ENCODE peak calls at places on chromosome 6, in ten cellular contexts. F is HCT116; U is HFFc6; T is CD8-positive, alpha-beta T cell; O is MV-4-11; G is activated T-cell treated with anti-CD3 and anti-CD28 coated beads for 1 hour; Q is activated B cell treated with CpG ODN at 0.5 μM for 24 hours; B is posterior cingulate gyrus; V is ovary; R is NCI-H1092 treated with DMSO at 0.1 percent for 48 hours. A is an unnamed sample.

GRCh38 chr6:135270676-135271536 is 89.8 kb downstream of the MYB start:
- DNase-seq in F (no peak), O (no peak), Q (no peak), B (no peak), U (no peak), V (no peak), T (no peak), R (peak), G (no peak), A (no peak)

GRCh38 chr6:83431545-83432165 is 804 bp upstream of the ME1 start:
- DNase-seq in V (no peak), U (no peak), F (peak), Q (no peak), T (no peak), G (no peak), B (no peak), O (no peak), R (no peak), A (no peak)

GRCh38 chr6:46042355-46042999 is 26.8 kb upstream of the CLIC5 start:
- DNase-seq in Q (no peak), F (peak), B (no peak), V (no peak), G (no peak), T (no peak), O (peak), R (peak), U (peak), A (no peak)

GRCh38 chr6:164039954-164040375 is 625.4 kb downstream of the QKI start:
- DNase-seq in R (no peak), U (no peak), T (peak), O (no peak), G (no peak), V (peak), F (no peak), B (no peak), Q (no peak), A (no peak)

GRCh38 chr6:125312478-125312877 is 10.7 kb upstream of the HDDC2 start:
- DNase-seq in T (no peak), U (no peak), F (no peak), G (no peak), B (no peak), O (no peak), V (no peak), Q (no peak), R (no peak), A (no peak)

GRCh38 chr6:137706065-137706422 is 161.0 kb upstream of the TNFAIP3 start:
- DNase-seq in U (no peak), Q (no peak), V (no peak), R (no peak), O (no peak), F (no peak), T (no peak), G (no peak), B (no peak), A (no peak)

GRCh38 chr6:17494919-17495318 is 101.5 kb downstream of the CAP2 start:
- DNase-seq in T (no peak), R (no peak), Q (no peak), U (no peak), F (no peak), G (no peak), B (no peak), V (no peak), O (no peak), A (no peak)

GRCh38 chr6:102114402-102114801 is 720.9 kb downstream of the GRIK2 start:
- DNase-seq in F (peak), Q (no peak), O (no peak), G (no peak), V (no peak), R (no peak), T (no peak), B (no peak), U (no peak), A (no peak)

GRCh38 chr6:56767892-56768531 is 125.3 kb upstream of the DST start:
- DNase-seq in O (no peak), V (no peak), U (no peak), G (no peak), B (no peak), Q (no peak), T (no peak), F (no peak), R (no peak), A (no peak)

GRCh38 chr6:15305496-15305895 is 59.6 kb downstream of the JARID2 start:
- DNase-seq in T (no peak), B (no peak), U (no peak), F (no peak), G (no peak), O (no peak), R (no peak), Q (no peak), V (no peak), A (no peak)